ENCODE peak calls at places on chromosomes 16 and 17, in five cellular contexts. One of them, this sample, is unnamed.

GRCh38 chr16:85617948-85618347 is 4.8 kb downstream of the GSE1 start:
- DNase-seq in SJSA1: no peak
- DNase-seq in fibroblast of lung: no peak
- DNase-seq in naive thymus-derived CD4-positive, alpha-beta T cell: no peak
- DNase-seq in lung: peak; percentile 62
- DNase-seq in this sample: no peak

GRCh38 chr17:72077326-72077960 is 43.4 kb upstream of the SOX9 start:
- DNase-seq in fibroblast of lung: no peak
- DNase-seq in naive thymus-derived CD4-positive, alpha-beta T cell: no peak
- DNase-seq in lung: no peak
- DNase-seq in SJSA1: peak; percentile 35
- DNase-seq in this sample: no peak

GRCh38 chr17:46108550-46109110 is 84.6 kb downstream of the KANSL1 start:
- DNase-seq in naive thymus-derived CD4-positive, alpha-beta T cell: no peak
- DNase-seq in fibroblast of lung: no peak
- DNase-seq in lung: no peak
- DNase-seq in SJSA1: no peak
- DNase-seq in this sample: peak; percentile 14

GRCh38 chr17:49741009-49741691 is 22.8 kb downstream of the FAM117A start:
- DNase-seq in lung: no peak
- DNase-seq in fibroblast of lung: peak; percentile 33
- DNase-seq in naive thymus-derived CD4-positive, alpha-beta T cell: no peak
- DNase-seq in SJSA1: no peak
- DNase-seq in this sample: no peak

GRCh38 chr16:4336701-4337539 is 14.2 kb downstream of the PAM16 start:
- DNase-seq in fibroblast of lung: no peak
- DNase-seq in naive thymus-derived CD4-positive, alpha-beta T cell: no peak
- DNase-seq in lung: no peak
- DNase-seq in SJSA1: no peak
- DNase-seq in this sample: no peak

GRCh38 chr17:43905985-43906852 is 1.1 kb downstream of the MPP2 start:
- DNase-seq in fibroblast of lung: peak; percentile 65
- DNase-seq in lung: peak; percentile 47
- DNase-seq in naive thymus-derived CD4-positive, alpha-beta T cell: peak; percentile 34
- DNase-seq in SJSA1: peak; percentile 73
- DNase-seq in this sample: no peak

GRCh38 chr16:80997139-80997798 is 9.4 kb downstream of the CMC2 start:
- DNase-seq in SJSA1: no peak
- DNase-seq in fibroblast of lung: peak; percentile 53
- DNase-seq in naive thymus-derived CD4-positive, alpha-beta T cell: no peak
- DNase-seq in lung: no peak
- DNase-seq in this sample: no peak

GRCh38 chr17:64336760-64337413 is 53.8 kb downstream of the PECAM1 start:
- DNase-seq in SJSA1: no peak
- DNase-seq in naive thymus-derived CD4-positive, alpha-beta T cell: no peak
- DNase-seq in fibroblast of lung: no peak
- DNase-seq in lung: no peak
- DNase-seq in this sample: no peak

GRCh38 chr17:75262112-75262606 is 480 bp downstream of the MRPS7 start:
- DNase-seq in naive thymus-derived CD4-positive, alpha-beta T cell: no peak
- DNase-seq in fibroblast of lung: peak; percentile 51
- DNase-seq in SJSA1: no peak
- DNase-seq in lung: no peak
- DNase-seq in this sample: no peak

GRCh38 chr16:49834496-49835009 is 21.4 kb downstream of the ZNF423 start:
- DNase-seq in SJSA1: no peak
- DNase-seq in naive thymus-derived CD4-positive, alpha-beta T cell: no peak
- DNase-seq in lung: no peak
- DNase-seq in fibroblast of lung: no peak
- DNase-seq in this sample: no peak

GRCh38 chr17:42819939-42820535 is 4.0 kb downstream of the BECN1 start:
- DNase-seq in fibroblast of lung: peak; percentile 46
- DNase-seq in SJSA1: peak; percentile 69
- DNase-seq in naive thymus-derived CD4-positive, alpha-beta T cell: peak; percentile 16
- DNase-seq in lung: peak; percentile 49
- DNase-seq in this sample: no peak

GRCh38 chr17:27386206-27387075 is 69.8 kb upstream of the KSR1 start:
- DNase-seq in fibroblast of lung: no peak
- DNase-seq in lung: no peak
- DNase-seq in naive thymus-derived CD4-positive, alpha-beta T cell: no peak
- DNase-seq in SJSA1: no peak
- DNase-seq in this sample: no peak

GRCh38 chr17:36727577-36727976 is 126.2 kb downstream of the MRM1 start:
- DNase-seq in SJSA1: no peak
- DNase-seq in naive thymus-derived CD4-positive, alpha-beta T cell: no peak
- DNase-seq in lung: no peak
- DNase-seq in fibroblast of lung: no peak
- DNase-seq in this sample: no peak

GRCh38 chr16:87391324-87391949 is 699 bp upstream of the MAP1LC3B start:
- DNase-seq in naive thymus-derived CD4-positive, alpha-beta T cell: no peak
- DNase-seq in lung: peak; percentile 74
- DNase-seq in SJSA1: no peak
- DNase-seq in fibroblast of lung: peak; percentile 19
- DNase-seq in this sample: no peak

GRCh38 chr16:47876494-47876893 is 279.3 kb downstream of the ABCC12 start:
- DNase-seq in SJSA1: no peak
- DNase-seq in fibroblast of lung: no peak
- DNase-seq in lung: no peak
- DNase-seq in naive thymus-derived CD4-positive, alpha-beta T cell: no peak
- DNase-seq in this sample: no peak

GRCh38 chr17:56866496-56866895 is 32.5 kb downstream of the DGKE start:
- DNase-seq in naive thymus-derived CD4-positive, alpha-beta T cell: no peak
- DNase-seq in SJSA1: no peak
- DNase-seq in lung: no peak
- DNase-seq in fibroblast of lung: no peak
- DNase-seq in this sample: no peak

GRCh38 chr16:8655184-8655717 is 19.2 kb upstream of the ABAT start:
- DNase-seq in naive thymus-derived CD4-positive, alpha-beta T cell: no peak
- DNase-seq in fibroblast of lung: peak; percentile 18
- DNase-seq in SJSA1: no peak
- DNase-seq in lung: peak; percentile 41
- DNase-seq in this sample: no peak

GRCh38 chr17:65901394-65901793 is 290.5 kb downstream of the CEP112 start:
- DNase-seq in naive thymus-derived CD4-positive, alpha-beta T cell: no peak
- DNase-seq in fibroblast of lung: no peak
- DNase-seq in SJSA1: no peak
- DNase-seq in lung: no peak
- DNase-seq in this sample: no peak

GRCh38 chr17:53655591-53655990 is 167.1 kb upstream of the KIF2B start:
- DNase-seq in lung: no peak
- DNase-seq in naive thymus-derived CD4-positive, alpha-beta T cell: no peak
- DNase-seq in fibroblast of lung: peak; percentile 51
- DNase-seq in SJSA1: no peak
- DNase-seq in this sample: no peak

GRCh38 chr17:50923611-50924010 is 57.5 kb upstream of the TOB1 start:
- DNase-seq in fibroblast of lung: no peak
- DNase-seq in lung: no peak
- DNase-seq in naive thymus-derived CD4-positive, alpha-beta T cell: no peak
- DNase-seq in SJSA1: no peak
- DNase-seq in this sample: no peak

GRCh38 chr17:63524051-63524450 is 893 bp downstream of the KCNH6 start:
- DNase-seq in lung: no peak
- DNase-seq in naive thymus-derived CD4-positive, alpha-beta T cell: no peak
- DNase-seq in SJSA1: no peak
- DNase-seq in fibroblast of lung: no peak
- DNase-seq in this sample: no peak

GRCh38 chr17:50903604-50904521 is 37.7 kb upstream of the TOB1 start:
- DNase-seq in naive thymus-derived CD4-positive, alpha-beta T cell: no peak
- DNase-seq in SJSA1: no peak
- DNase-seq in lung: no peak
- DNase-seq in fibroblast of lung: peak; percentile 62
- DNase-seq in this sample: no peak

GRCh38 chr17:16922386-16923096 is 49.4 kb downstream of the TNFRSF13B start:
- DNase-seq in lung: no peak
- DNase-seq in fibroblast of lung: no peak
- DNase-seq in naive thymus-derived CD4-positive, alpha-beta T cell: no peak
- DNase-seq in SJSA1: no peak
- DNase-seq in this sample: no peak

GRCh38 chr16:54945063-54945462 is 14.4 kb downstream of the IRX5 start:
- DNase-seq in fibroblast of lung: no peak
- DNase-seq in SJSA1: peak; percentile 19
- DNase-seq in lung: no peak
- DNase-seq in naive thymus-derived CD4-positive, alpha-beta T cell: no peak
- DNase-seq in this sample: no peak

GRCh38 chr16:10895053-10895946 is 18.3 kb downstream of the CIITA start:
- DNase-seq in lung: no peak
- DNase-seq in SJSA1: no peak
- DNase-seq in naive thymus-derived CD4-positive, alpha-beta T cell: no peak
- DNase-seq in fibroblast of lung: peak; percentile 32
- DNase-seq in this sample: no peak

GRCh38 chr17:17206913-17207368 is 808 bp upstream of the PLD6 start:
- DNase-seq in lung: no peak
- DNase-seq in naive thymus-derived CD4-positive, alpha-beta T cell: no peak
- DNase-seq in fibroblast of lung: no peak
- DNase-seq in SJSA1: no peak
- DNase-seq in this sample: no peak

GRCh38 chr17:8649157-8650118 is 18.9 kb upstream of the MYH10 start:
- DNase-seq in fibroblast of lung: peak; percentile 99
- DNase-seq in SJSA1: no peak
- DNase-seq in naive thymus-derived CD4-positive, alpha-beta T cell: no peak
- DNase-seq in lung: no peak
- DNase-seq in this sample: peak; percentile 98

GRCh38 chr16:78094166-78094565 is 5.3 kb upstream of the WWOX start:
- DNase-seq in fibroblast of lung: no peak
- DNase-seq in lung: no peak
- DNase-seq in naive thymus-derived CD4-positive, alpha-beta T cell: no peak
- DNase-seq in SJSA1: no peak
- DNase-seq in this sample: no peak

GRCh38 chr17:83109793-83110645 is 30.6 kb downstream of the METRNL start:
- DNase-seq in fibroblast of lung: peak; percentile 97
- DNase-seq in naive thymus-derived CD4-positive, alpha-beta T cell: no peak
- DNase-seq in lung: peak; percentile 93
- DNase-seq in SJSA1: peak; percentile 100
- DNase-seq in this sample: peak; percentile 65

DNA sequence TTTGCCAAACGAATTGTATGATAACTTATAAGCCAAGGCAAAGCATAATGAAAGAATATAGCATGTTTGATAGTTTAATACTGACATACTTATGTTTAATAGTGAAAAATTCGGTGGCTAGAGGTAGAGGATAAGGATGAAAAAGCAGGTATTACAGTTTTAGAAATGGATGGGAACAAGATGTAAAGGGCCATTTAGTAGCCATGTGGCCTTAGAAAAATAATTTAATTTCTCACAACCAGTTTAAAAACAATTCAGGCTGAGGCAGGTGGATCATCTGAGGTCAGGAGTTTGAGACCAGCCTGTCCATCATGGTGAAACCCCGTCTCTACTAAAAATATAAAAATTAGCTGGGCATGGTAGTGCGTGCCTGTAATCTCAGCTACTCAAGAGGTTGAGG is 119.5 kb upstream of the NACA2 start:
- DNase-seq in lung: no peak
- DNase-seq in fibroblast of lung: no peak
- DNase-seq in naive thymus-derived CD4-positive, alpha-beta T cell: no peak
- DNase-seq in SJSA1: no peak
- DNase-seq in this sample: no peak
- H3K36me3 ChIP-seq in lung: no peaks in the 10 kb centered on the region
- H3K36me3 ChIP-seq in fibroblast of lung: no peaks in the 10 kb centered on the region
- H3K36me3 ChIP-seq in naive thymus-derived CD4-positive, alpha-beta T cell: no peaks in the 10 kb centered on the region
- H3K36me3 ChIP-seq in SJSA1: peaks cover 53% of the 10 kb centered on the region
- H3K36me3 ChIP-seq in this sample: no peaks in the 10 kb centered on the region

GRCh38 chr17:82083009-82083408 is 15.0 kb downstream of the FASN start:
- DNase-seq in fibroblast of lung: no peak
- DNase-seq in naive thymus-derived CD4-positive, alpha-beta T cell: no peak
- DNase-seq in lung: no peak
- DNase-seq in SJSA1: no peak
- DNase-seq in this sample: no peak

GRCh38 chr17:82082456-82082855 is 15.6 kb downstream of the FASN start:
- DNase-seq in fibroblast of lung: no peak
- DNase-seq in SJSA1: no peak
- DNase-seq in lung: no peak
- DNase-seq in naive thymus-derived CD4-positive, alpha-beta T cell: no peak
- DNase-seq in this sample: no peak

GRCh38 chr17:82085031-82085861 is 12.8 kb downstream of the FASN start:
- DNase-seq in lung: no peak
- DNase-seq in fibroblast of lung: no peak
- DNase-seq in naive thymus-derived CD4-positive, alpha-beta T cell: no peak
- DNase-seq in SJSA1: no peak
- DNase-seq in this sample: no peak

GRCh38 chr17:82084373-82085030 is 13.5 kb downstream of the FASN start:
- DNase-seq in naive thymus-derived CD4-positive, alpha-beta T cell: no peak
- DNase-seq in fibroblast of lung: no peak
- DNase-seq in SJSA1: no peak
- DNase-seq in lung: no peak
- DNase-seq in this sample: no peak

GRCh38 chr17:82083533-82084359 is 14.3 kb downstream of the FASN start:
- DNase-seq in SJSA1: no peak
- DNase-seq in naive thymus-derived CD4-positive, alpha-beta T cell: no peak
- DNase-seq in lung: no peak
- DNase-seq in fibroblast of lung: no peak
- DNase-seq in this sample: no peak
- H3K4me3 ChIP-seq in SJSA1: no peak overlapping the region
- H3K4me3 ChIP-seq in naive thymus-derived CD4-positive, alpha-beta T cell: no peak overlapping the region
- H3K4me3 ChIP-seq in lung: no peak overlapping the region
- H3K4me3 ChIP-seq in fibroblast of lung: no peak overlapping the region
- H3K4me3 ChIP-seq in this sample: no peak overlapping the region

GRCh38 chr16:74654536-74654935 is 12.1 kb downstream of the RFWD3 start:
- DNase-seq in SJSA1: no peak
- DNase-seq in fibroblast of lung: no peak
- DNase-seq in naive thymus-derived CD4-positive, alpha-beta T cell: no peak
- DNase-seq in lung: no peak
- DNase-seq in this sample: no peak
- H3K36me3 ChIP-seq in SJSA1: peaks cover 97% of the 10 kb centered on the region
- H3K36me3 ChIP-seq in fibroblast of lung: peaks cover 2% of the 10 kb centered on the region
- H3K36me3 ChIP-seq in naive thymus-derived CD4-positive, alpha-beta T cell: peaks cover 54% of the 10 kb centered on the region
- H3K36me3 ChIP-seq in lung: peaks cover 19% of the 10 kb centered on the region
- H3K36me3 ChIP-seq in this sample: peaks cover 3% of the 10 kb centered on the region

GRCh38 chr16:67546761-67547422 is 15.4 kb upstream of the CTCF start:
- DNase-seq in fibroblast of lung: peak; percentile 35
- DNase-seq in naive thymus-derived CD4-positive, alpha-beta T cell: peak; percentile 57
- DNase-seq in SJSA1: peak; percentile 77
- DNase-seq in lung: peak; percentile 69
- DNase-seq in this sample: no peak
- H3K4me3 ChIP-seq in fibroblast of lung: no peak overlapping the region
- H3K4me3 ChIP-seq in naive thymus-derived CD4-positive, alpha-beta T cell: peak overlapping the region; percentile 56
- H3K4me3 ChIP-seq in SJSA1: no peak overlapping the region
- H3K4me3 ChIP-seq in lung: no peak overlapping the region
- H3K4me3 ChIP-seq in this sample: no peak overlapping the region

DNA sequence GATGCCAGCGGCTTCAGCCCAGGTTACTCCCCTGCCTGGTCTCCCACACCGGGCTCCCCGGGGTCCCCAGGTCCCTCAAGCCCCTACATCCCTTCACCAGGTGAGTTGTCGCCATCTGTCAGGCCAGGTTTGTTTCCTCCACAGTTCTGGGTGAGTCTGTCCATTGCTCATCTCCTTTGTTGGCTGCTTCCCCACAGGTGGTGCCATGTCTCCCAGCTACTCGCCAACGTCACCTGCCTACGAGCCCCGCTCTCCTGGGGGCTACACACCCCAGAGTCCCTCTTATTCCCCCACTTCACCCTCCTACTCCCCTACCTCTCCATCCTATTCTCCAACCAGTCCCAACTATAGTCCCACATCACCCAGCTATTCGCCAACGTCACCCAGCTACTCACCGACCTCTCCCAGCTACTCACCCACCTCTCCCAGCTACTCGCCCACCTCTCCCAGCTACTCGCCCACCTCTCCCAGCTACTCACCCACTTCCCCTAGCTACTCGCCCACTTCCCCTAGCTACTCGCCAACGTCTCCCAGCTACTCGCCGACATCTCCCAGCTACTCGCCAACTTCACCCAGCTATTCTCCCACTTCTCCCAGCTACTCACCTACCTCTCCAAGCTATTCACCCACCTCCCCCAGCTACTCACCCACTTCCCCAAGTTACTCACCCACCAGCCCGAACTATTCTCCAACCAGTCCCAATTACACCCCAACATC is 28.8 kb downstream of the POLR2A start:
- DNase-seq in naive thymus-derived CD4-positive, alpha-beta T cell: no peak
- DNase-seq in SJSA1: no peak
- DNase-seq in fibroblast of lung: no peak
- DNase-seq in lung: no peak
- DNase-seq in this sample: no peak
- H3K36me3 ChIP-seq in naive thymus-derived CD4-positive, alpha-beta T cell: peaks cover 64% of the 10 kb centered on the region
- H3K36me3 ChIP-seq in SJSA1: peaks cover 69% of the 10 kb centered on the region
- H3K36me3 ChIP-seq in fibroblast of lung: peaks cover 40% of the 10 kb centered on the region
- H3K36me3 ChIP-seq in lung: peaks cover 26% of the 10 kb centered on the region
- H3K36me3 ChIP-seq in this sample: peaks cover 41% of the 10 kb centered on the region

This sample was measured in BJ.